ENCODE peak calls at places on chromosomes 1 and 21, in eight cellular contexts. One of them, this sample, is unnamed.

GRCh38 chr1:117818456-117818855 is 111.0 kb downstream of the GDAP2 start:
- DNase-seq in right cardiac atrium: no peak
- DNase-seq in SJCRH30: no peak
- DNase-seq in GM23338: no peak
- DNase-seq in coronary artery: no peak
- DNase-seq in heart right ventricle: no peak
- DNase-seq in endodermal cell: no peak
- DNase-seq in aorta: no peak
- DNase-seq in this sample: no peak

GRCh38 chr1:66207484-66207883 is 326.5 kb upstream of the SGIP1 start:
- DNase-seq in heart right ventricle: no peak
- DNase-seq in endodermal cell: no peak
- DNase-seq in aorta: no peak
- DNase-seq in SJCRH30: no peak
- DNase-seq in coronary artery: no peak
- DNase-seq in right cardiac atrium: no peak
- DNase-seq in GM23338: no peak
- DNase-seq in this sample: no peak

GRCh38 chr1:44036409-44037111 is 5.3 kb upstream of the SLC6A9 start:
- DNase-seq in endodermal cell: peak; percentile 92
- DNase-seq in right cardiac atrium: peak; percentile 67
- DNase-seq in aorta: peak; percentile 87
- DNase-seq in coronary artery: no peak
- DNase-seq in SJCRH30: peak; percentile 77
- DNase-seq in heart right ventricle: peak; percentile 44
- DNase-seq in GM23338: peak; percentile 86
- DNase-seq in this sample: peak; percentile 61

GRCh38 chr1:167442142-167442848 is 76.0 kb downstream of the CD247 start:
- DNase-seq in heart right ventricle: peak; percentile 87
- DNase-seq in right cardiac atrium: peak; percentile 86
- DNase-seq in SJCRH30: peak; percentile 78
- DNase-seq in coronary artery: no peak
- DNase-seq in aorta: peak; percentile 94
- DNase-seq in GM23338: peak; percentile 96
- DNase-seq in endodermal cell: peak; percentile 97
- DNase-seq in this sample: peak; percentile 82

GRCh38 chr1:230222678-230223077 is 155.6 kb downstream of the GALNT2 start:
- DNase-seq in aorta: no peak
- DNase-seq in GM23338: no peak
- DNase-seq in coronary artery: no peak
- DNase-seq in endodermal cell: no peak
- DNase-seq in SJCRH30: no peak
- DNase-seq in right cardiac atrium: no peak
- DNase-seq in heart right ventricle: no peak
- DNase-seq in this sample: no peak

GRCh38 chr1:207058878-207059867 is 6.1 kb downstream of the PFKFB2 start:
- DNase-seq in coronary artery: no peak
- DNase-seq in endodermal cell: peak; percentile 67
- DNase-seq in SJCRH30: no peak
- DNase-seq in GM23338: peak; percentile 57
- DNase-seq in aorta: no peak
- DNase-seq in right cardiac atrium: no peak
- DNase-seq in heart right ventricle: no peak
- DNase-seq in this sample: no peak

GRCh38 chr1:20586939-20587638 is 1.8 kb upstream of the CDA start:
- DNase-seq in GM23338: no peak
- DNase-seq in heart right ventricle: no peak
- DNase-seq in SJCRH30: no peak
- DNase-seq in coronary artery: no peak
- DNase-seq in aorta: no peak
- DNase-seq in endodermal cell: peak; percentile 59
- DNase-seq in right cardiac atrium: peak; percentile 59
- DNase-seq in this sample: no peak

GRCh38 chr21:16389622-16390021 is 659.8 kb downstream of the USP25 start:
- DNase-seq in GM23338: no peak
- DNase-seq in coronary artery: no peak
- DNase-seq in heart right ventricle: no peak
- DNase-seq in endodermal cell: no peak
- DNase-seq in aorta: no peak
- DNase-seq in right cardiac atrium: no peak
- DNase-seq in SJCRH30: no peak
- DNase-seq in this sample: no peak

GRCh38 chr1:119987112-119987511 is 82.3 kb downstream of the NOTCH2 start:
- DNase-seq in endodermal cell: no peak
- DNase-seq in coronary artery: no peak
- DNase-seq in GM23338: no peak
- DNase-seq in right cardiac atrium: no peak
- DNase-seq in aorta: no peak
- DNase-seq in heart right ventricle: no peak
- DNase-seq in SJCRH30: peak; percentile 54
- DNase-seq in this sample: no peak

GRCh38 chr1:2300851-2301606 is 72.9 kb downstream of the SKI start:
- DNase-seq in heart right ventricle: peak; percentile 84
- DNase-seq in right cardiac atrium: peak; percentile 92
- DNase-seq in GM23338: no peak
- DNase-seq in aorta: peak; percentile 93
- DNase-seq in SJCRH30: peak; percentile 93
- DNase-seq in endodermal cell: no peak
- DNase-seq in coronary artery: no peak
- DNase-seq in this sample: peak; percentile 99

GRCh38 chr1:175162955-175163354 is 29.6 kb downstream of the KIAA0040 start:
- DNase-seq in SJCRH30: no peak
- DNase-seq in endodermal cell: no peak
- DNase-seq in GM23338: no peak
- DNase-seq in heart right ventricle: no peak
- DNase-seq in right cardiac atrium: no peak
- DNase-seq in aorta: no peak
- DNase-seq in coronary artery: no peak
- DNase-seq in this sample: no peak

GRCh38 chr1:23824711-23825075 is 536 bp downstream of the HMGCL start:
- DNase-seq in right cardiac atrium: no peak
- DNase-seq in aorta: no peak
- DNase-seq in GM23338: peak; percentile 53
- DNase-seq in endodermal cell: no peak
- DNase-seq in SJCRH30: no peak
- DNase-seq in heart right ventricle: no peak
- DNase-seq in coronary artery: no peak
- DNase-seq in this sample: no peak

GRCh38 chr1:10778640-10779039 is 17.8 kb downstream of the CASZ1 start:
- DNase-seq in endodermal cell: no peak
- DNase-seq in coronary artery: no peak
- DNase-seq in heart right ventricle: no peak
- DNase-seq in aorta: peak; percentile 32
- DNase-seq in right cardiac atrium: no peak
- DNase-seq in GM23338: no peak
- DNase-seq in SJCRH30: no peak
- DNase-seq in this sample: no peak

GRCh38 chr1:221327954-221328353 is 413.9 kb downstream of the DUSP10 start:
- DNase-seq in endodermal cell: no peak
- DNase-seq in SJCRH30: peak; percentile 49
- DNase-seq in GM23338: no peak
- DNase-seq in right cardiac atrium: no peak
- DNase-seq in aorta: no peak
- DNase-seq in heart right ventricle: no peak
- DNase-seq in coronary artery: no peak
- DNase-seq in this sample: no peak

GRCh38 chr1:55378582-55378981 is 163.4 kb upstream of the USP24 start:
- DNase-seq in heart right ventricle: no peak
- DNase-seq in coronary artery: no peak
- DNase-seq in endodermal cell: peak; percentile 91
- DNase-seq in aorta: peak; percentile 83
- DNase-seq in SJCRH30: no peak
- DNase-seq in GM23338: peak; percentile 86
- DNase-seq in right cardiac atrium: no peak
- DNase-seq in this sample: no peak

GRCh38 chr21:45994086-45994661 is 12.6 kb downstream of the COL6A1 start:
- DNase-seq in heart right ventricle: peak; percentile 17
- DNase-seq in SJCRH30: no peak
- DNase-seq in right cardiac atrium: peak; percentile 28
- DNase-seq in endodermal cell: no peak
- DNase-seq in coronary artery: peak; percentile 72
- DNase-seq in GM23338: no peak
- DNase-seq in aorta: peak; percentile 69
- DNase-seq in this sample: peak; percentile 16

GRCh38 chr1:173255214-173255813 is 48.2 kb upstream of the TNFSF4 start:
- DNase-seq in endodermal cell: peak; percentile 46
- DNase-seq in right cardiac atrium: no peak
- DNase-seq in coronary artery: no peak
- DNase-seq in GM23338: peak; percentile 67
- DNase-seq in SJCRH30: peak; percentile 12
- DNase-seq in aorta: no peak
- DNase-seq in heart right ventricle: no peak
- DNase-seq in this sample: no peak

GRCh38 chr1:21574464-21575151 is 65.4 kb downstream of the ALPL start:
- DNase-seq in right cardiac atrium: peak; percentile 88
- DNase-seq in SJCRH30: peak; percentile 91
- DNase-seq in aorta: peak; percentile 83
- DNase-seq in coronary artery: no peak
- DNase-seq in GM23338: peak; percentile 72
- DNase-seq in endodermal cell: peak; percentile 92
- DNase-seq in heart right ventricle: peak; percentile 82
- DNase-seq in this sample: no peak

GRCh38 chr1:171645553-171646336 is 6.7 kb downstream of the MYOC start:
- DNase-seq in right cardiac atrium: peak; percentile 80
- DNase-seq in endodermal cell: no peak
- DNase-seq in coronary artery: peak; percentile 84
- DNase-seq in heart right ventricle: peak; percentile 66
- DNase-seq in GM23338: no peak
- DNase-seq in SJCRH30: no peak
- DNase-seq in aorta: peak; percentile 85
- DNase-seq in this sample: no peak

GRCh38 chr1:156897078-156897825 is 3.7 kb downstream of the PEAR1 start:
- DNase-seq in GM23338: no peak
- DNase-seq in endodermal cell: peak; percentile 59
- DNase-seq in right cardiac atrium: peak; percentile 22
- DNase-seq in heart right ventricle: no peak
- DNase-seq in aorta: no peak
- DNase-seq in coronary artery: no peak
- DNase-seq in SJCRH30: no peak
- DNase-seq in this sample: no peak

GRCh38 chr1:164983023-164983650 is 373.4 kb downstream of the LMX1A start:
- DNase-seq in right cardiac atrium: no peak
- DNase-seq in heart right ventricle: no peak
- DNase-seq in aorta: no peak
- DNase-seq in SJCRH30: no peak
- DNase-seq in coronary artery: no peak
- DNase-seq in endodermal cell: peak; percentile 73
- DNase-seq in GM23338: peak; percentile 24
- DNase-seq in this sample: no peak

GRCh38 chr21:32386195-32386870 is 6.5 kb downstream of the URB1 start:
- DNase-seq in right cardiac atrium: peak; percentile 52
- DNase-seq in coronary artery: no peak
- DNase-seq in SJCRH30: no peak
- DNase-seq in endodermal cell: no peak
- DNase-seq in aorta: peak; percentile 84
- DNase-seq in GM23338: no peak
- DNase-seq in heart right ventricle: peak; percentile 42
- DNase-seq in this sample: no peak

GRCh38 chr1:97364086-97364485 is 556.7 kb downstream of the DPYD start:
- DNase-seq in endodermal cell: no peak
- DNase-seq in SJCRH30: no peak
- DNase-seq in coronary artery: no peak
- DNase-seq in right cardiac atrium: no peak
- DNase-seq in aorta: no peak
- DNase-seq in GM23338: no peak
- DNase-seq in heart right ventricle: no peak
- DNase-seq in this sample: no peak

GRCh38 chr1:31397360-31398095 is 15.5 kb upstream of the SERINC2 start:
- DNase-seq in GM23338: no peak
- DNase-seq in aorta: no peak
- DNase-seq in endodermal cell: no peak
- DNase-seq in heart right ventricle: no peak
- DNase-seq in coronary artery: no peak
- DNase-seq in SJCRH30: no peak
- DNase-seq in right cardiac atrium: no peak
- DNase-seq in this sample: no peak

GRCh38 chr1:7253118-7253480 is 467.8 kb downstream of the CAMTA1 start:
- DNase-seq in aorta: no peak
- DNase-seq in SJCRH30: no peak
- DNase-seq in heart right ventricle: no peak
- DNase-seq in right cardiac atrium: no peak
- DNase-seq in GM23338: no peak
- DNase-seq in coronary artery: no peak
- DNase-seq in endodermal cell: no peak
- DNase-seq in this sample: no peak

GRCh38 chr1:36172017-36172747 is 16.2 kb downstream of the MAP7D1 start:
- DNase-seq in right cardiac atrium: no peak
- DNase-seq in aorta: no peak
- DNase-seq in coronary artery: no peak
- DNase-seq in GM23338: no peak
- DNase-seq in SJCRH30: no peak
- DNase-seq in heart right ventricle: no peak
- DNase-seq in endodermal cell: no peak
- DNase-seq in this sample: no peak
- H3K27ac ChIP-seq in right cardiac atrium: peak overlapping the region; percentile 41
- H3K27ac ChIP-seq in aorta: no peak overlapping the region
- H3K27ac ChIP-seq in coronary artery: no peak overlapping the region
- H3K27ac ChIP-seq in GM23338: no peak overlapping the region
- H3K27ac ChIP-seq in SJCRH30: no peak overlapping the region
- H3K27ac ChIP-seq in heart right ventricle: no peak overlapping the region
- H3K27ac ChIP-seq in endodermal cell: no peak overlapping the region
- H3K27ac ChIP-seq in this sample: no peak overlapping the region

GRCh38 chr1:14924012-14924452 is 229.5 kb upstream of the TMEM51 start:
- DNase-seq in endodermal cell: peak; percentile 80
- DNase-seq in coronary artery: no peak
- DNase-seq in right cardiac atrium: peak; percentile 81
- DNase-seq in SJCRH30: no peak
- DNase-seq in aorta: peak; percentile 93
- DNase-seq in GM23338: peak; percentile 64
- DNase-seq in heart right ventricle: peak; percentile 73
- DNase-seq in this sample: no peak
- H3K4me3 ChIP-seq in endodermal cell: no peak overlapping the region
- H3K4me3 ChIP-seq in coronary artery: peak overlapping the region; percentile 86
- H3K4me3 ChIP-seq in right cardiac atrium: peak overlapping the region; percentile 94
- H3K4me3 ChIP-seq in SJCRH30: no peak overlapping the region
- H3K4me3 ChIP-seq in aorta: peak overlapping the region; percentile 12
- H3K4me3 ChIP-seq in GM23338: peak overlapping the region; percentile 58
- H3K4me3 ChIP-seq in heart right ventricle: no peak overlapping the region
- H3K4me3 ChIP-seq in this sample: no peak overlapping the region

DNA sequence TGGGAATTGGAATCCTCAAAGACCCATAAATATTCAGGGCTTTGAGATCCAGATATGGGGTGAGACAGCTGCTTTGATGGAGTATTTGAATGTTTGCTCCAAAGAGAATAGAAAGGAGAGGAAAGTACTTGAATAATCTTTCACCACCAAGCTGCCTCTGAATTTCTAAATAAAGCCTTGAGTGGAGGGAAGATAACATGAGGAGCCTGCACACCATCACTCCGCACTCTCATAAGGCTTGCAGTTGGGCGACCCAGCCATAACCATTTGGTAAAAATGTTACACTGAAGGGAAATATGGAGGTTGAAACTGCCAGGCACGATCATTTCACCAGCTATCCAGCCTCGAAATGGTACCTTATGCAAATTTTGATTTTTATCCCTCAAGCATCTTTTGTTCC is 38.4 kb downstream of the VCAM1 start:
- DNase-seq in heart right ventricle: peak; percentile 21
- DNase-seq in endodermal cell: no peak
- DNase-seq in SJCRH30: no peak
- DNase-seq in aorta: no peak
- DNase-seq in GM23338: no peak
- DNase-seq in coronary artery: no peak
- DNase-seq in right cardiac atrium: no peak
- DNase-seq in this sample: no peak
- H3K27ac ChIP-seq in heart right ventricle: no peak overlapping the region
- H3K27ac ChIP-seq in endodermal cell: no peak overlapping the region
- H3K27ac ChIP-seq in SJCRH30: no peak overlapping the region
- H3K27ac ChIP-seq in aorta: no peak overlapping the region
- H3K27ac ChIP-seq in GM23338: no peak overlapping the region
- H3K27ac ChIP-seq in coronary artery: no peak overlapping the region
- H3K27ac ChIP-seq in right cardiac atrium: no peak overlapping the region
- H3K27ac ChIP-seq in this sample: no peak overlapping the region

GRCh38 chr1:208252126-208252853 is 8.1 kb upstream of the PLXNA2 start:
- DNase-seq in coronary artery: no peak
- DNase-seq in aorta: no peak
- DNase-seq in heart right ventricle: peak; percentile 30
- DNase-seq in SJCRH30: peak; percentile 71
- DNase-seq in endodermal cell: peak; percentile 87
- DNase-seq in right cardiac atrium: peak; percentile 57
- DNase-seq in GM23338: peak; percentile 36
- DNase-seq in this sample: no peak
- H3K4me3 ChIP-seq in coronary artery: peak overlapping the region; percentile 44
- H3K4me3 ChIP-seq in aorta: no peak overlapping the region
- H3K4me3 ChIP-seq in heart right ventricle: no peak overlapping the region
- H3K4me3 ChIP-seq in SJCRH30: no peak overlapping the region
- H3K4me3 ChIP-seq in endodermal cell: peak overlapping the region; percentile 61
- H3K4me3 ChIP-seq in right cardiac atrium: no peak overlapping the region
- H3K4me3 ChIP-seq in GM23338: no peak overlapping the region
- H3K4me3 ChIP-seq in this sample: no peak overlapping the region

This sample was measured in CD4-positive, alpha-beta memory T cell.